ENCODE peak calls at places on chromosomes 7 and 10, in ten cellular contexts. One of them, this sample, is unnamed.

GRCh38 chr7:80882213-80882801 is 36.5 kb downstream of the SEMA3C start:
- DNase-seq in stimulated activated naive CD8-positive, alpha-beta T cell treated with anti-CD3 and anti-CD28 coated beads, Interleukin-15, amount 100 ng/mL, for 72 hours: no peak
- DNase-seq in AG04449: no peak
- DNase-seq in Kasumi-1: no peak
- DNase-seq in EL: no peak
- DNase-seq in hypothalamus: no peak
- DNase-seq in AG08396: no peak
- DNase-seq in NCI-H146: no peak
- DNase-seq in T follicular helper cell: no peak
- DNase-seq in fibroblast of the conjunctiva: no peak
- DNase-seq in this sample: no peak

GRCh38 chr7:41451826-41452225 is 251.1 kb downstream of the INHBA start:
- DNase-seq in stimulated activated naive CD8-positive, alpha-beta T cell treated with anti-CD3 and anti-CD28 coated beads, Interleukin-15, amount 100 ng/mL, for 72 hours: no peak
- DNase-seq in AG04449: no peak
- DNase-seq in Kasumi-1: no peak
- DNase-seq in EL: peak
- DNase-seq in hypothalamus: no peak
- DNase-seq in AG08396: peak
- DNase-seq in NCI-H146: no peak
- DNase-seq in T follicular helper cell: no peak
- DNase-seq in fibroblast of the conjunctiva: no peak
- DNase-seq in this sample: no peak

GRCh38 chr10:103491729-103492364 is 1.7 kb upstream of the NEURL1 start:
- DNase-seq in stimulated activated naive CD8-positive, alpha-beta T cell treated with anti-CD3 and anti-CD28 coated beads, Interleukin-15, amount 100 ng/mL, for 72 hours: no peak
- DNase-seq in AG04449: peak
- DNase-seq in Kasumi-1: no peak
- DNase-seq in EL: peak
- DNase-seq in hypothalamus: no peak
- DNase-seq in AG08396: peak
- DNase-seq in NCI-H146: peak
- DNase-seq in T follicular helper cell: no peak
- DNase-seq in fibroblast of the conjunctiva: peak
- DNase-seq in this sample: peak

GRCh38 chr7:119974972-119975371 is 298.0 kb upstream of the KCND2 start:
- DNase-seq in stimulated activated naive CD8-positive, alpha-beta T cell treated with anti-CD3 and anti-CD28 coated beads, Interleukin-15, amount 100 ng/mL, for 72 hours: no peak
- DNase-seq in AG04449: no peak
- DNase-seq in Kasumi-1: no peak
- DNase-seq in EL: no peak
- DNase-seq in hypothalamus: no peak
- DNase-seq in AG08396: no peak
- DNase-seq in NCI-H146: no peak
- DNase-seq in T follicular helper cell: no peak
- DNase-seq in fibroblast of the conjunctiva: no peak
- DNase-seq in this sample: peak

GRCh38 chr7:142802301-142802700 is 31.5 kb downstream of the PRSS2 start:
- DNase-seq in stimulated activated naive CD8-positive, alpha-beta T cell treated with anti-CD3 and anti-CD28 coated beads, Interleukin-15, amount 100 ng/mL, for 72 hours: no peak
- DNase-seq in AG04449: no peak
- DNase-seq in Kasumi-1: no peak
- DNase-seq in EL: no peak
- DNase-seq in hypothalamus: no peak
- DNase-seq in AG08396: no peak
- DNase-seq in NCI-H146: no peak
- DNase-seq in T follicular helper cell: no peak
- DNase-seq in fibroblast of the conjunctiva: no peak
- DNase-seq in this sample: no peak

GRCh38 chr7:30465342-30466170 is 13.0 kb downstream of the NOD1 start:
- DNase-seq in stimulated activated naive CD8-positive, alpha-beta T cell treated with anti-CD3 and anti-CD28 coated beads, Interleukin-15, amount 100 ng/mL, for 72 hours: no peak
- DNase-seq in AG04449: no peak
- DNase-seq in Kasumi-1: no peak
- DNase-seq in EL: no peak
- DNase-seq in hypothalamus: no peak
- DNase-seq in AG08396: no peak
- DNase-seq in NCI-H146: no peak
- DNase-seq in T follicular helper cell: no peak
- DNase-seq in fibroblast of the conjunctiva: peak
- DNase-seq in this sample: no peak

GRCh38 chr10:123998197-123999141 is 94.9 kb downstream of the CHST15 start:
- DNase-seq in stimulated activated naive CD8-positive, alpha-beta T cell treated with anti-CD3 and anti-CD28 coated beads, Interleukin-15, amount 100 ng/mL, for 72 hours: no peak
- DNase-seq in AG04449: no peak
- DNase-seq in Kasumi-1: no peak
- DNase-seq in EL: no peak
- DNase-seq in hypothalamus: no peak
- DNase-seq in AG08396: no peak
- DNase-seq in NCI-H146: no peak
- DNase-seq in T follicular helper cell: no peak
- DNase-seq in fibroblast of the conjunctiva: no peak
- DNase-seq in this sample: no peak

GRCh38 chr10:94137747-94138146 is 144.0 kb downstream of the PLCE1 start:
- DNase-seq in stimulated activated naive CD8-positive, alpha-beta T cell treated with anti-CD3 and anti-CD28 coated beads, Interleukin-15, amount 100 ng/mL, for 72 hours: no peak
- DNase-seq in AG04449: no peak
- DNase-seq in Kasumi-1: no peak
- DNase-seq in EL: peak
- DNase-seq in hypothalamus: no peak
- DNase-seq in AG08396: no peak
- DNase-seq in NCI-H146: no peak
- DNase-seq in T follicular helper cell: no peak
- DNase-seq in fibroblast of the conjunctiva: no peak
- DNase-seq in this sample: peak

GRCh38 chr10:32149257-32149955 is 93.2 kb upstream of the KIF5B start:
- DNase-seq in stimulated activated naive CD8-positive, alpha-beta T cell treated with anti-CD3 and anti-CD28 coated beads, Interleukin-15, amount 100 ng/mL, for 72 hours: no peak
- DNase-seq in AG04449: peak
- DNase-seq in Kasumi-1: peak
- DNase-seq in EL: peak
- DNase-seq in hypothalamus: no peak
- DNase-seq in AG08396: peak
- DNase-seq in NCI-H146: no peak
- DNase-seq in T follicular helper cell: no peak
- DNase-seq in fibroblast of the conjunctiva: peak
- DNase-seq in this sample: peak

GRCh38 chr7:21106296-21106732 is 319.6 kb upstream of the SP8 start:
- DNase-seq in stimulated activated naive CD8-positive, alpha-beta T cell treated with anti-CD3 and anti-CD28 coated beads, Interleukin-15, amount 100 ng/mL, for 72 hours: no peak
- DNase-seq in AG04449: no peak
- DNase-seq in Kasumi-1: no peak
- DNase-seq in EL: no peak
- DNase-seq in hypothalamus: no peak
- DNase-seq in AG08396: no peak
- DNase-seq in NCI-H146: no peak
- DNase-seq in T follicular helper cell: no peak
- DNase-seq in fibroblast of the conjunctiva: no peak
- DNase-seq in this sample: no peak

GRCh38 chr7:96832107-96832506 is 122.5 kb upstream of the SEM1 start:
- DNase-seq in stimulated activated naive CD8-positive, alpha-beta T cell treated with anti-CD3 and anti-CD28 coated beads, Interleukin-15, amount 100 ng/mL, for 72 hours: no peak
- DNase-seq in AG04449: no peak
- DNase-seq in Kasumi-1: no peak
- DNase-seq in EL: no peak
- DNase-seq in hypothalamus: no peak
- DNase-seq in AG08396: no peak
- DNase-seq in NCI-H146: no peak
- DNase-seq in T follicular helper cell: no peak
- DNase-seq in fibroblast of the conjunctiva: no peak
- DNase-seq in this sample: no peak

GRCh38 chr10:102468683-102469082 is 17.3 kb upstream of the C10orf95 start:
- DNase-seq in stimulated activated naive CD8-positive, alpha-beta T cell treated with anti-CD3 and anti-CD28 coated beads, Interleukin-15, amount 100 ng/mL, for 72 hours: no peak
- DNase-seq in AG04449: no peak
- DNase-seq in Kasumi-1: no peak
- DNase-seq in EL: no peak
- DNase-seq in hypothalamus: no peak
- DNase-seq in AG08396: no peak
- DNase-seq in NCI-H146: no peak
- DNase-seq in T follicular helper cell: no peak
- DNase-seq in fibroblast of the conjunctiva: no peak
- DNase-seq in this sample: peak

GRCh38 chr10:73865459-73866442 is 8.6 kb downstream of the CAMK2G start:
- DNase-seq in stimulated activated naive CD8-positive, alpha-beta T cell treated with anti-CD3 and anti-CD28 coated beads, Interleukin-15, amount 100 ng/mL, for 72 hours: no peak
- DNase-seq in AG04449: no peak
- DNase-seq in Kasumi-1: peak
- DNase-seq in EL: no peak
- DNase-seq in hypothalamus: no peak
- DNase-seq in AG08396: no peak
- DNase-seq in NCI-H146: no peak
- DNase-seq in T follicular helper cell: peak
- DNase-seq in fibroblast of the conjunctiva: no peak
- DNase-seq in this sample: no peak

GRCh38 chr7:151088019-151088855 is 2.0 kb downstream of the AGAP3 start:
- DNase-seq in stimulated activated naive CD8-positive, alpha-beta T cell treated with anti-CD3 and anti-CD28 coated beads, Interleukin-15, amount 100 ng/mL, for 72 hours: no peak
- DNase-seq in AG04449: no peak
- DNase-seq in Kasumi-1: peak
- DNase-seq in EL: peak
- DNase-seq in hypothalamus: no peak
- DNase-seq in AG08396: no peak
- DNase-seq in NCI-H146: no peak
- DNase-seq in T follicular helper cell: no peak
- DNase-seq in fibroblast of the conjunctiva: no peak
- DNase-seq in this sample: no peak

GRCh38 chr7:116284390-116284789 is 74.1 kb downstream of the TES start:
- DNase-seq in stimulated activated naive CD8-positive, alpha-beta T cell treated with anti-CD3 and anti-CD28 coated beads, Interleukin-15, amount 100 ng/mL, for 72 hours: no peak
- DNase-seq in AG04449: no peak
- DNase-seq in Kasumi-1: no peak
- DNase-seq in EL: peak
- DNase-seq in hypothalamus: no peak
- DNase-seq in AG08396: no peak
- DNase-seq in NCI-H146: no peak
- DNase-seq in T follicular helper cell: no peak
- DNase-seq in fibroblast of the conjunctiva: no peak
- DNase-seq in this sample: no peak

GRCh38 chr7:68613405-68613804 is 984.9 kb upstream of the AUTS2 start:
- DNase-seq in stimulated activated naive CD8-positive, alpha-beta T cell treated with anti-CD3 and anti-CD28 coated beads, Interleukin-15, amount 100 ng/mL, for 72 hours: no peak
- DNase-seq in AG04449: no peak
- DNase-seq in Kasumi-1: no peak
- DNase-seq in EL: no peak
- DNase-seq in hypothalamus: no peak
- DNase-seq in AG08396: no peak
- DNase-seq in NCI-H146: peak
- DNase-seq in T follicular helper cell: no peak
- DNase-seq in fibroblast of the conjunctiva: no peak
- DNase-seq in this sample: no peak

GRCh38 chr7:144826248-144826647 is 9.6 kb downstream of the TPK1 start:
- DNase-seq in stimulated activated naive CD8-positive, alpha-beta T cell treated with anti-CD3 and anti-CD28 coated beads, Interleukin-15, amount 100 ng/mL, for 72 hours: no peak
- DNase-seq in AG04449: no peak
- DNase-seq in Kasumi-1: no peak
- DNase-seq in EL: no peak
- DNase-seq in hypothalamus: no peak
- DNase-seq in AG08396: no peak
- DNase-seq in NCI-H146: no peak
- DNase-seq in T follicular helper cell: no peak
- DNase-seq in fibroblast of the conjunctiva: no peak
- DNase-seq in this sample: peak

GRCh38 chr7:144384071-144384470 is 19.4 kb downstream of the NOBOX start:
- DNase-seq in stimulated activated naive CD8-positive, alpha-beta T cell treated with anti-CD3 and anti-CD28 coated beads, Interleukin-15, amount 100 ng/mL, for 72 hours: no peak
- DNase-seq in AG04449: no peak
- DNase-seq in Kasumi-1: no peak
- DNase-seq in EL: no peak
- DNase-seq in hypothalamus: no peak
- DNase-seq in AG08396: no peak
- DNase-seq in NCI-H146: no peak
- DNase-seq in T follicular helper cell: no peak
- DNase-seq in fibroblast of the conjunctiva: no peak
- DNase-seq in this sample: no peak

GRCh38 chr7:121605297-121605640 is 209.2 kb upstream of the FAM3C start:
- DNase-seq in stimulated activated naive CD8-positive, alpha-beta T cell treated with anti-CD3 and anti-CD28 coated beads, Interleukin-15, amount 100 ng/mL, for 72 hours: no peak
- DNase-seq in AG04449: no peak
- DNase-seq in Kasumi-1: no peak
- DNase-seq in EL: no peak
- DNase-seq in hypothalamus: no peak
- DNase-seq in AG08396: no peak
- DNase-seq in NCI-H146: peak
- DNase-seq in T follicular helper cell: no peak
- DNase-seq in fibroblast of the conjunctiva: peak
- DNase-seq in this sample: no peak

GRCh38 chr10:60806951-60807350 is 28.7 kb downstream of the CDK1 start:
- DNase-seq in stimulated activated naive CD8-positive, alpha-beta T cell treated with anti-CD3 and anti-CD28 coated beads, Interleukin-15, amount 100 ng/mL, for 72 hours: no peak
- DNase-seq in AG04449: no peak
- DNase-seq in Kasumi-1: no peak
- DNase-seq in EL: no peak
- DNase-seq in hypothalamus: no peak
- DNase-seq in AG08396: no peak
- DNase-seq in NCI-H146: no peak
- DNase-seq in T follicular helper cell: no peak
- DNase-seq in fibroblast of the conjunctiva: no peak
- DNase-seq in this sample: no peak

GRCh38 chr10:27723436-27723835 is 22.2 kb downstream of the MKX start:
- DNase-seq in stimulated activated naive CD8-positive, alpha-beta T cell treated with anti-CD3 and anti-CD28 coated beads, Interleukin-15, amount 100 ng/mL, for 72 hours: no peak
- DNase-seq in AG04449: peak
- DNase-seq in Kasumi-1: no peak
- DNase-seq in EL: peak
- DNase-seq in hypothalamus: no peak
- DNase-seq in AG08396: peak
- DNase-seq in NCI-H146: no peak
- DNase-seq in T follicular helper cell: no peak
- DNase-seq in fibroblast of the conjunctiva: peak
- DNase-seq in this sample: no peak

GRCh38 chr7:128148676-128149075 is 92.4 kb upstream of the LEP start:
- DNase-seq in stimulated activated naive CD8-positive, alpha-beta T cell treated with anti-CD3 and anti-CD28 coated beads, Interleukin-15, amount 100 ng/mL, for 72 hours: no peak
- DNase-seq in AG04449: no peak
- DNase-seq in Kasumi-1: no peak
- DNase-seq in EL: no peak
- DNase-seq in hypothalamus: no peak
- DNase-seq in AG08396: no peak
- DNase-seq in NCI-H146: no peak
- DNase-seq in T follicular helper cell: no peak
- DNase-seq in fibroblast of the conjunctiva: no peak
- DNase-seq in this sample: no peak

GRCh38 chr7:44449531-44449930 is 40.9 kb downstream of the NUDCD3 start:
- DNase-seq in stimulated activated naive CD8-positive, alpha-beta T cell treated with anti-CD3 and anti-CD28 coated beads, Interleukin-15, amount 100 ng/mL, for 72 hours: no peak
- DNase-seq in AG04449: no peak
- DNase-seq in Kasumi-1: peak
- DNase-seq in EL: no peak
- DNase-seq in hypothalamus: no peak
- DNase-seq in AG08396: no peak
- DNase-seq in NCI-H146: no peak
- DNase-seq in T follicular helper cell: no peak
- DNase-seq in fibroblast of the conjunctiva: peak
- DNase-seq in this sample: peak

GRCh38 chr10:109883859-109884771 is 39.2 kb downstream of the XPNPEP1 start:
- DNase-seq in stimulated activated naive CD8-positive, alpha-beta T cell treated with anti-CD3 and anti-CD28 coated beads, Interleukin-15, amount 100 ng/mL, for 72 hours: peak
- DNase-seq in AG04449: peak
- DNase-seq in Kasumi-1: peak
- DNase-seq in EL: peak
- DNase-seq in hypothalamus: peak
- DNase-seq in AG08396: peak
- DNase-seq in NCI-H146: peak
- DNase-seq in T follicular helper cell: peak
- DNase-seq in fibroblast of the conjunctiva: peak
- DNase-seq in this sample: peak

GRCh38 chr10:29946953-29947700 is 112.3 kb downstream of the JCAD start:
- DNase-seq in stimulated activated naive CD8-positive, alpha-beta T cell treated with anti-CD3 and anti-CD28 coated beads, Interleukin-15, amount 100 ng/mL, for 72 hours: no peak
- DNase-seq in AG04449: peak
- DNase-seq in Kasumi-1: no peak
- DNase-seq in EL: peak
- DNase-seq in hypothalamus: no peak
- DNase-seq in AG08396: peak
- DNase-seq in NCI-H146: peak
- DNase-seq in T follicular helper cell: no peak
- DNase-seq in fibroblast of the conjunctiva: peak
- DNase-seq in this sample: peak

This sample was measured in stromal cell of bone marrow.